ENCODE peak calls at places on chromosomes 7 and 10, in five cellular contexts. R is EH, Y is A549, D is T-helper 2 cell, L is activated T-cell treated with anti-CD3 and anti-CD28 coated beads for 1 hour. N is an unnamed sample.

GRCh38 chr10:117226813-117227451 is 14.0 kb upstream of the SLC18A2 start:
- DNase-seq in R (peak), Y (peak), D (no peak), L (no peak), N (peak)

GRCh38 chr10:119412244-119412750 is 130.2 kb downstream of the RGS10 start:
- DNase-seq in R (peak), Y (no peak), D (no peak), L (no peak), N (no peak)

GRCh38 chr10:14801693-14802092 is 27.0 kb upstream of the FAM107B start:
- DNase-seq in R (no peak), Y (no peak), D (no peak), L (no peak), N (no peak)

GRCh38 chr10:44857363-44858016 is 53.6 kb upstream of the TMEM72 start:
- DNase-seq in R (peak), Y (peak), D (peak), L (peak), N (peak)

GRCh38 chr10:52637592-52637991 is 135.0 kb downstream of the MBL2 start:
- DNase-seq in R (no peak), Y (no peak), D (no peak), L (no peak), N (no peak)

GRCh38 chr7:27198871-27199801 is 755 bp downstream of the HOXA13 start:
- DNase-seq in R (peak), Y (peak), D (no peak), L (no peak), N (no peak)

GRCh38 chr7:155896531-155897263 is 84.4 kb upstream of the SHH start:
- DNase-seq in R (no peak), Y (no peak), D (no peak), L (no peak), N (no peak)

GRCh38 chr10:97168645-97169044 is 17.1 kb downstream of the SLIT1 start:
- DNase-seq in R (no peak), Y (no peak), D (no peak), L (no peak), N (no peak)

GRCh38 chr10:120944586-120945125 is 93.5 kb downstream of the WDR11 start:
- DNase-seq in R (no peak), Y (no peak), D (no peak), L (no peak), N (no peak)

GRCh38 chr10:132468651-132469050 is 68.9 kb upstream of the INPP5A start:
- DNase-seq in R (no peak), Y (no peak), D (no peak), L (no peak), N (no peak)

GRCh38 chr10:122499491-122499941 is 38.2 kb downstream of the HTRA1 start:
- DNase-seq in R (peak), Y (no peak), D (no peak), L (no peak), N (no peak)

GRCh38 chr10:77501152-77501845 is 136.3 kb downstream of the KCNMA1 start:
- DNase-seq in R (peak), Y (peak), D (no peak), L (no peak), N (no peak)

GRCh38 chr10:18010050-18010449 is 58.3 kb downstream of the SLC39A12 start:
- DNase-seq in R (no peak), Y (no peak), D (no peak), L (no peak), N (no peak)

GRCh38 chr10:110864662-110865140 is 7.0 kb upstream of the PDCD4 start:
- DNase-seq in R (peak), Y (no peak), D (peak), L (no peak), N (no peak)

GRCh38 chr7:11591943-11592342 is 240.1 kb downstream of the THSD7A start:
- DNase-seq in R (no peak), Y (no peak), D (no peak), L (no peak), N (no peak)

GRCh38 chr7:70040971-70041766 is 442.9 kb downstream of the AUTS2 start:
- DNase-seq in R (no peak), Y (peak), D (no peak), L (no peak), N (no peak)

GRCh38 chr10:110512461-110513187 is 14.9 kb downstream of the DUSP5 start:
- DNase-seq in R (peak), Y (peak), D (no peak), L (no peak), N (no peak)

GRCh38 chr7:55476071-55476803 is 96.1 kb downstream of the VOPP1 start:
- DNase-seq in R (peak), Y (no peak), D (no peak), L (no peak), N (no peak)

GRCh38 chr7:1864126-1864940 is 194.3 kb downstream of the ELFN1 start:
- DNase-seq in R (no peak), Y (no peak), D (no peak), L (no peak), N (no peak)

GRCh38 chr10:33327750-33328149 is 6.7 kb downstream of the NRP1 start:
- DNase-seq in R (peak), Y (no peak), D (no peak), L (no peak), N (no peak)

GRCh38 chr7:28782362-28782761 is 175.8 kb downstream of the TRIL start:
- DNase-seq in R (no peak), Y (no peak), D (no peak), L (no peak), N (no peak)

GRCh38 chr7:67738-68395 is 124.5 kb upstream of the FAM20C start:
- DNase-seq in R (peak), Y (no peak), D (no peak), L (no peak), N (no peak)

GRCh38 chr10:117555017-117555416 is 12.5 kb downstream of the EMX2 start:
- DNase-seq in R (no peak), Y (no peak), D (no peak), L (no peak), N (no peak)